ENCODE peak calls at places on chromosomes 6 and 20, in four cellular contexts. One of them, this sample, is unnamed.

GRCh38 chr20:41142914-41143313 is 5.6 kb downstream of the PLCG1 start:
- ATAC-seq in Right ventricle myocardium superior: no peak
- ATAC-seq in RWPE2: no peak
- ATAC-seq in heart left ventricle: no peak
- ATAC-seq in this sample: no peak

GRCh38 chr6:81450180-81450579 is 302.3 kb downstream of the TENT5A start:
- ATAC-seq in Right ventricle myocardium superior: peak
- ATAC-seq in RWPE2: no peak
- ATAC-seq in heart left ventricle: peak
- ATAC-seq in this sample: no peak

GRCh38 chr6:44642345-44642744 is 254.8 kb downstream of the CDC5L start:
- ATAC-seq in Right ventricle myocardium superior: no peak
- ATAC-seq in RWPE2: no peak
- ATAC-seq in heart left ventricle: no peak
- ATAC-seq in this sample: no peak

GRCh38 chr6:109081516-109081915 is 13.1 kb downstream of the SESN1 start:
- ATAC-seq in Right ventricle myocardium superior: no peak
- ATAC-seq in RWPE2: no peak
- ATAC-seq in heart left ventricle: no peak
- ATAC-seq in this sample: no peak

GRCh38 chr6:91081452-91082067 is 494.7 kb upstream of the MAP3K7 start:
- ATAC-seq in Right ventricle myocardium superior: peak
- ATAC-seq in RWPE2: peak
- ATAC-seq in heart left ventricle: no peak
- ATAC-seq in this sample: no peak

GRCh38 chr20:50318709-50319108 is 128.1 kb downstream of the CEBPB start:
- ATAC-seq in Right ventricle myocardium superior: no peak
- ATAC-seq in RWPE2: no peak
- ATAC-seq in heart left ventricle: no peak
- ATAC-seq in this sample: no peak

GRCh38 chr6:26327450-26328264 is 37.3 kb upstream of the BTN3A2 start:
- ATAC-seq in Right ventricle myocardium superior: no peak
- ATAC-seq in RWPE2: peak
- ATAC-seq in heart left ventricle: peak
- ATAC-seq in this sample: no peak

GRCh38 chr6:13760307-13760706 is 48.7 kb upstream of the RANBP9 start:
- ATAC-seq in Right ventricle myocardium superior: peak
- ATAC-seq in RWPE2: no peak
- ATAC-seq in heart left ventricle: no peak
- ATAC-seq in this sample: no peak

GRCh38 chr20:44646023-44646640 is 5.4 kb downstream of the ADA start:
- ATAC-seq in Right ventricle myocardium superior: no peak
- ATAC-seq in RWPE2: no peak
- ATAC-seq in heart left ventricle: no peak
- ATAC-seq in this sample: no peak

GRCh38 chr6:170144952-170145587 is 145.8 kb downstream of the DLL1 start:
- ATAC-seq in Right ventricle myocardium superior: no peak
- ATAC-seq in RWPE2: peak
- ATAC-seq in heart left ventricle: no peak
- ATAC-seq in this sample: no peak

GRCh38 chr6:88449770-88450169 is 283.6 kb upstream of the CNR1 start:
- ATAC-seq in Right ventricle myocardium superior: peak
- ATAC-seq in RWPE2: no peak
- ATAC-seq in heart left ventricle: no peak
- ATAC-seq in this sample: no peak

GRCh38 chr6:160226118-160226541 is 32.5 kb downstream of the SLC22A2 start:
- ATAC-seq in Right ventricle myocardium superior: no peak
- ATAC-seq in RWPE2: no peak
- ATAC-seq in heart left ventricle: no peak
- ATAC-seq in this sample: no peak

GRCh38 chr20:37727957-37728634 is 34.3 kb downstream of the CTNNBL1 start:
- ATAC-seq in Right ventricle myocardium superior: peak
- ATAC-seq in RWPE2: no peak
- ATAC-seq in heart left ventricle: peak
- ATAC-seq in this sample: no peak

GRCh38 chr6:40755046-40755681 is 168.0 kb upstream of the LRFN2 start:
- ATAC-seq in Right ventricle myocardium superior: no peak
- ATAC-seq in RWPE2: no peak
- ATAC-seq in heart left ventricle: no peak
- ATAC-seq in this sample: no peak

GRCh38 chr6:88561034-88561973 is 395.2 kb upstream of the CNR1 start:
- ATAC-seq in Right ventricle myocardium superior: no peak
- ATAC-seq in RWPE2: no peak
- ATAC-seq in heart left ventricle: no peak
- ATAC-seq in this sample: no peak

GRCh38 chr6:160101262-160102205 is 20.1 kb upstream of the SLC22A1 start:
- ATAC-seq in Right ventricle myocardium superior: peak
- ATAC-seq in RWPE2: no peak
- ATAC-seq in heart left ventricle: peak
- ATAC-seq in this sample: no peak

GRCh38 chr6:38187285-38187684 is 367.8 kb downstream of the ZFAND3 start:
- ATAC-seq in Right ventricle myocardium superior: no peak
- ATAC-seq in RWPE2: no peak
- ATAC-seq in heart left ventricle: no peak
- ATAC-seq in this sample: no peak

GRCh38 chr6:121260651-121261102 is 73.6 kb downstream of the TBC1D32 start:
- ATAC-seq in Right ventricle myocardium superior: peak
- ATAC-seq in RWPE2: peak
- ATAC-seq in heart left ventricle: peak
- ATAC-seq in this sample: peak

GRCh38 chr20:39112196-39112743 is 150.1 kb downstream of the DHX35 start:
- ATAC-seq in Right ventricle myocardium superior: peak
- ATAC-seq in RWPE2: peak
- ATAC-seq in heart left ventricle: peak
- ATAC-seq in this sample: no peak

GRCh38 chr20:19375301-19375885 is 163.0 kb downstream of the SLC24A3 start:
- ATAC-seq in Right ventricle myocardium superior: peak
- ATAC-seq in RWPE2: no peak
- ATAC-seq in heart left ventricle: no peak
- ATAC-seq in this sample: no peak

GRCh38 chr6:11613858-11614257 is 76.3 kb downstream of the TMEM170B start:
- ATAC-seq in Right ventricle myocardium superior: no peak
- ATAC-seq in RWPE2: peak
- ATAC-seq in heart left ventricle: no peak
- ATAC-seq in this sample: no peak

GRCh38 chr20:46264391-46265266 is 43.7 kb downstream of the CDH22 start:
- ATAC-seq in Right ventricle myocardium superior: no peak
- ATAC-seq in RWPE2: no peak
- ATAC-seq in heart left ventricle: no peak
- ATAC-seq in this sample: no peak

GRCh38 chr20:3250091-3250504 is 11.1 kb upstream of the SLC4A11 start:
- ATAC-seq in Right ventricle myocardium superior: no peak
- ATAC-seq in RWPE2: no peak
- ATAC-seq in heart left ventricle: no peak
- ATAC-seq in this sample: no peak

GRCh38 chr6:53616450-53617357 is 48.9 kb downstream of the KLHL31 start:
- ATAC-seq in Right ventricle myocardium superior: no peak
- ATAC-seq in RWPE2: no peak
- ATAC-seq in heart left ventricle: no peak
- ATAC-seq in this sample: no peak

GRCh38 chr20:14497004-14497403 is 159.6 kb upstream of the FLRT3 start:
- ATAC-seq in Right ventricle myocardium superior: no peak
- ATAC-seq in RWPE2: no peak
- ATAC-seq in heart left ventricle: no peak
- ATAC-seq in this sample: no peak

GRCh38 chr6:28802417-28803336 is 121.1 kb downstream of the TRIM27 start:
- ATAC-seq in Right ventricle myocardium superior: no peak
- ATAC-seq in RWPE2: peak
- ATAC-seq in heart left ventricle: no peak
- ATAC-seq in this sample: no peak

GRCh38 chr6:22642254-22642653 is 72.9 kb downstream of the HDGFL1 start:
- ATAC-seq in Right ventricle myocardium superior: no peak
- ATAC-seq in RWPE2: no peak
- ATAC-seq in heart left ventricle: no peak
- ATAC-seq in this sample: no peak

GRCh38 chr6:152380351-152380767 is 256.8 kb downstream of the SYNE1 start:
- ATAC-seq in Right ventricle myocardium superior: peak
- ATAC-seq in RWPE2: peak
- ATAC-seq in heart left ventricle: peak
- ATAC-seq in this sample: peak

GRCh38 chr20:48932375-48932941 is 10.9 kb downstream of the ARFGEF2 start:
- ATAC-seq in Right ventricle myocardium superior: peak
- ATAC-seq in RWPE2: peak
- ATAC-seq in heart left ventricle: peak
- ATAC-seq in this sample: no peak

GRCh38 chr20:32010666-32011065 is 428 bp downstream of the CCM2L start:
- ATAC-seq in Right ventricle myocardium superior: no peak
- ATAC-seq in RWPE2: peak
- ATAC-seq in heart left ventricle: peak
- ATAC-seq in this sample: no peak

GRCh38 chr6:145036848-145037567 is 698.3 kb downstream of the EPM2A start:
- ATAC-seq in Right ventricle myocardium superior: peak
- ATAC-seq in RWPE2: no peak
- ATAC-seq in heart left ventricle: peak
- ATAC-seq in this sample: no peak

GRCh38 chr20:37377346-37378081 is 31.6 kb downstream of the SRC start:
- ATAC-seq in Right ventricle myocardium superior: no peak
- ATAC-seq in RWPE2: no peak
- ATAC-seq in heart left ventricle: no peak
- ATAC-seq in this sample: no peak